ENCODE peak calls at places on chromosomes 12 and 14, in seven cellular contexts. M is progenitor cell of endocrine pancreas; O is choroid plexus epithelial cell; Q is activated CD8-positive, alpha-beta T cell treated with anti-CD3 and anti-CD28 coated beads for 36 hours; U is tibial artery; J is HFFc6; C is spleen. B is an unnamed sample.

GRCh38 chr12:2492166-2492705 is 302.5 kb upstream of the FKBP4 start:
- DNase-seq in M (no peak), O (no peak), Q (no peak), U (no peak), J (no peak), C (no peak), B (no peak)

GRCh38 chr12:2231956-2232355 is 179.2 kb downstream of the CACNA1C start:
- DNase-seq in M (no peak), O (no peak), Q (no peak), U (no peak), J (no peak), C (no peak), B (no peak)

GRCh38 chr14:90175631-90176030 is 80.7 kb upstream of the PSMC1 start:
- DNase-seq in M (no peak), O (no peak), Q (no peak), U (no peak), J (no peak), C (no peak), B (no peak)

GRCh38 chr14:100568998-100569733 is 18.1 kb downstream of the BEGAIN start:
- DNase-seq in M (no peak), O (no peak), Q (no peak), U (no peak), J (no peak), C (no peak), B (no peak)

GRCh38 chr12:95733156-95733825 is 57.3 kb downstream of the NTN4 start:
- DNase-seq in M (no peak), O (no peak), Q (no peak), U (no peak), J (peak), C (no peak), B (peak)

GRCh38 chr14:74596747-74597456 is 15.1 kb downstream of the LTBP2 start:
- DNase-seq in M (no peak), O (peak), Q (no peak), U (no peak), J (no peak), C (no peak), B (peak)

GRCh38 chr14:51087024-51087423 is 7.9 kb downstream of the TRIM9 start:
- DNase-seq in M (no peak), O (no peak), Q (peak), U (no peak), J (no peak), C (no peak), B (no peak)

GRCh38 chr14:75831971-75832370 is 149.8 kb downstream of the TGFB3 start:
- DNase-seq in M (no peak), O (peak), Q (peak), U (no peak), J (peak), C (no peak), B (peak)

GRCh38 chr14:95267306-95267705 is 52.4 kb downstream of the CLMN start:
- DNase-seq in M (no peak), O (no peak), Q (no peak), U (no peak), J (no peak), C (no peak), B (no peak)

GRCh38 chr14:31939934-31940333 is 137.2 kb upstream of the ARHGAP5 start:
- DNase-seq in M (no peak), O (no peak), Q (no peak), U (no peak), J (no peak), C (no peak), B (no peak)

GRCh38 chr12:107079172-107080011 is 14.0 kb downstream of the CRY1 start:
- DNase-seq in M (no peak), O (peak), Q (no peak), U (no peak), J (peak), C (no peak), B (peak)

GRCh38 chr12:13443498-13443897 is 247.0 kb downstream of the EMP1 start:
- DNase-seq in M (no peak), O (no peak), Q (no peak), U (peak), J (no peak), C (no peak), B (no peak)

GRCh38 chr12:104747956-104748355 is 210.1 kb downstream of the SLC41A2 start:
- DNase-seq in M (no peak), O (no peak), Q (peak), U (no peak), J (no peak), C (no peak), B (no peak)

GRCh38 chr12:76024942-76025600 is 6.5 kb downstream of the PHLDA1 start:
- DNase-seq in M (no peak), O (peak), Q (no peak), U (no peak), J (peak), C (no peak), B (peak)

GRCh38 chr12:109523071-109523470 is 45.6 kb downstream of the UBE3B start:
- DNase-seq in M (no peak), O (no peak), Q (no peak), U (no peak), J (no peak), C (no peak), B (no peak)

GRCh38 chr12:91902860-91903683 is 242.6 kb downstream of the BTG1 start:
- DNase-seq in M (no peak), O (peak), Q (no peak), U (no peak), J (peak), C (no peak), B (no peak)

GRCh38 chr12:24960222-24960855 is 11.4 kb upstream of the BCAT1 start:
- DNase-seq in M (peak), O (peak), Q (peak), U (no peak), J (peak), C (no peak), B (peak)

GRCh38 chr12:10771132-10771733 is 31.2 kb downstream of the TAS2R7 start:
- DNase-seq in M (no peak), O (peak), Q (no peak), U (no peak), J (peak), C (no peak), B (peak)
- TF ChIP-seq CTCF in M (peak), O (peak), Q (peak), U (peak), J (peak), C (peak), B (peak)

DNA sequence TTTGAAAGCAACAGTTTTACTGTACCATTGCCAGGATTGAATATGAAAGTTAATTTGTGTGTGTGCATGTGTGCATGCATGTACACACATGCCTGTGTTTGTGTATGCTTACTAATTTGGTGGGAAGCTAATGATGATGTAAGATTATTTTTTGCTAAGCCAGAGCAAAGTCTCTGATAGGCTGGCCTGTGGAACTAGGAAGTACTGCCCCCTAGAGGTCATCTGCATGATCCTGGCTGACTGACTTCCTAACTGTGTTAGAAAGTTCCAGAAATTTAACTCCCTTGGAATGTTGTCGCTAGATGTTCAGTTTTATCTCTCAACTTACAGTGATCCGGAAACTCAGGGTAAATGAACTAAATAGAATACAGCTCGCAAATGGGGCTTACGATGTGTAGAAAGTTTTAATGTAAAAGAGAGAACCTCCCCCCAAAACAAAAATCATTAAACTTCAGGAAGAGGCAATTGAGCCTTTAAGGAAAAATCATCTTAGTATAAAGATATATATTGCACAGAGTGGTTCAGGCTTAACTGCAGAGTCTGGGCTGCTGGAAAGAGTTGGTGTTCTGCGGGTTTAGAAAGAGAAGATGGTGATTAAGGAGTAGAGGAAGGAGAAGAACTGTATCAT is 34.3 kb upstream of the SLC38A1 start:
- DNase-seq in M (no peak), O (peak), Q (peak), U (no peak), J (peak), C (no peak), B (peak)
- TF ChIP-seq CTCF in M (peak), O (peak), Q (peak), U (peak), J (peak), C (peak), B (peak)

GRCh38 chr14:59691266-59691665 is 114.7 kb upstream of the CCDC175 start:
- DNase-seq in M (no peak), O (no peak), Q (no peak), U (no peak), J (no peak), C (no peak), B (no peak)
- TF ChIP-seq CTCF in M (no peak), O (no peak), Q (no peak), U (no peak), J (no peak), C (no peak), B (no peak)

DNA sequence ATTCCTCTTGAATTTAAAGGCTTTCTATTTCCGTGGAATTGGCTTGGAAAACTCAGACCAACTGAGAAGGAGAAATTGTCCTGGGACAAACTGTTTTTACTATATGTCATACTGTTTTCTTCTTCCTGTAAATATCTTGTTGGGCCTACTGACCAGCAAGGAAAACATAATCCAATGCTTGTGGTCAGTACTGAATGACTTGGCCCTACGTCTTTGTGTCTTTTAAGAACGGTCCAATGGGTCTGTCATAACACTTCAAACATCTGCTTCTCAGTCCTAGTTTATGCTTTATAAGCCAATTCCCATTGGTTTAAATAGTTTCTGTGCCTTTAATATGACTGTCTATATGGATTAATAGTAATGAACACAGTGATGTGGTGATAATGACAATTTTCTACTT is 248.5 kb upstream of the DDHD1 start:
- DNase-seq in M (no peak), O (no peak), Q (no peak), U (no peak), J (no peak), C (no peak), B (no peak)
- TF ChIP-seq CTCF in M (no peak), O (no peak), Q (no peak), U (no peak), J (no peak), C (no peak), B (no peak)

B was measured in astrocyte of the spinal cord.